ENCODE peak calls at places on chromosomes 1 and 21, in four cellular contexts. J, E, C and Q are unnamed samples.

GRCh38 chr1:231395051-231395995 is 26.8 kb downstream of the EGLN1 start:
- DNase-seq in J (peak; percentile 90), E (no peak), C (no peak), Q (peak; percentile 91)

GRCh38 chr1:28642056-28642846 is 616 bp downstream of the TAF12 start:
- DNase-seq in J (no peak), E (no peak), C (no peak), Q (no peak)

GRCh38 chr1:6638226-6638625 is 13.6 kb downstream of the THAP3 start:
- DNase-seq in J (no peak), E (no peak), C (no peak), Q (no peak)

GRCh38 chr1:77744576-77744975 is 15.1 kb downstream of the USP33 start:
- DNase-seq in J (peak; percentile 68), E (no peak), C (no peak), Q (peak; percentile 24)

GRCh38 chr1:1213153-1213918 is 617 bp downstream of the TNFRSF4 start:
- DNase-seq in J (no peak), E (peak; percentile 51), C (no peak), Q (no peak)

GRCh38 chr1:228664399-228664914 is 70.8 kb upstream of the RHOU start:
- DNase-seq in J (peak; percentile 76), E (peak; percentile 57), C (no peak), Q (peak; percentile 36)

GRCh38 chr1:232890340-232890953 is 60.0 kb upstream of the NTPCR start:
- DNase-seq in J (no peak), E (no peak), C (no peak), Q (no peak)

GRCh38 chr1:228118040-228118439 is 8.9 kb upstream of the MRPL55 start:
- DNase-seq in J (peak; percentile 51), E (no peak), C (no peak), Q (no peak)

GRCh38 chr1:64983110-64983509 is 16.8 kb upstream of the JAK1 start:
- DNase-seq in J (no peak), E (no peak), C (no peak), Q (peak; percentile 80)

GRCh38 chr1:5738911-5739462 is 253.2 kb downstream of the NPHP4 start:
- DNase-seq in J (no peak), E (no peak), C (no peak), Q (no peak)

GRCh38 chr1:112509005-112509659 is 367 bp downstream of the WNT2B start:
- DNase-seq in J (peak; percentile 83), E (no peak), C (no peak), Q (no peak)

GRCh38 chr1:32380061-32380460 is 14.2 kb downstream of the BSDC1 start:
- DNase-seq in J (no peak), E (no peak), C (no peak), Q (no peak)

GRCh38 chr1:178528219-178528962 is 15.5 kb downstream of the TEX35 start:
- DNase-seq in J (no peak), E (no peak), C (no peak), Q (no peak)

GRCh38 chr21:33362044-33362555 is 37.3 kb downstream of the IFNAR1 start:
- DNase-seq in J (peak; percentile 54), E (peak; percentile 56), C (no peak), Q (peak; percentile 45)

GRCh38 chr1:20112279-20113000 is 6.9 kb downstream of the PLA2G2D start:
- DNase-seq in J (no peak), E (no peak), C (no peak), Q (peak; percentile 36)

GRCh38 chr1:56072310-56072709 is 507.1 kb downstream of the PLPP3 start:
- DNase-seq in J (no peak), E (no peak), C (no peak), Q (no peak)

GRCh38 chr1:42453386-42453785 is 2.4 kb downstream of the ZMYND12 start:
- DNase-seq in J (no peak), E (no peak), C (no peak), Q (no peak)

GRCh38 chr1:22747021-22747734 is 36.5 kb downstream of the EPHB2 start:
- DNase-seq in J (no peak), E (no peak), C (no peak), Q (peak; percentile 32)

GRCh38 chr1:228092342-228093049 is 10.0 kb downstream of the ARF1 start:
- DNase-seq in J (no peak), E (no peak), C (no peak), Q (no peak)

GRCh38 chr1:186745531-186746146 is 65.4 kb upstream of the PTGS2 start:
- DNase-seq in J (no peak), E (no peak), C (no peak), Q (no peak)

GRCh38 chr1:217089239-217090014 is 366.2 kb upstream of the ESRRG start:
- DNase-seq in J (no peak), E (no peak), C (peak; percentile 36), Q (peak; percentile 21)

GRCh38 chr1:59917785-59918180 is 8.8 kb downstream of the CYP2J2 start:
- DNase-seq in J (no peak), E (no peak), C (no peak), Q (no peak)

GRCh38 chr1:59919742-59920141 is 6.8 kb downstream of the CYP2J2 start:
- DNase-seq in J (no peak), E (no peak), C (no peak), Q (no peak)

GRCh38 chr1:59917026-59917784 is 9.4 kb downstream of the CYP2J2 start:
- DNase-seq in J (no peak), E (no peak), C (peak; percentile 37), Q (no peak)

DNA sequence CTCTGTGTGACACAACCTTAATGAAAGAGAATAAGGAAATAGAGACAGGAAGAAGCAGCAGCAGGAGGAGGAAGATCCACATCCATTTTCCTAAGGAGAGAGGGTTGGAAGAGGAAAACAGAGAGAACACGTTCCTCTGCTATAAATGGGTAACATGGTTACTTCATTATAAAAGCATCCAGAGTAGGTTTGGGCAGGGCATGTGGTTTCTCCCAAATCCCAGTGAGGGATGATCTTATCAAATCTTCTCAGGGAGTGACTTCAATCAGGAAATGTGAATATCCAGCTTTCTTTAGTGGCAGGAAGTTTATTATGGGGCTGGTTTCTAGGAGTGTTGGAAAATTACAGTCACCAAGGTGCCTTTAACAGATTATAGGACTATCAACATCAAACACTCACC is 11.1 kb downstream of the CYP2J2 start:
- DNase-seq in J (peak; percentile 28), E (no peak), C (no peak), Q (peak; percentile 70)
- H3K27ac ChIP-seq in J (no peak overlapping the region), E (no peak overlapping the region), C (peak overlapping the region; percentile 100), Q (peak overlapping the region; percentile 54)

DNA sequence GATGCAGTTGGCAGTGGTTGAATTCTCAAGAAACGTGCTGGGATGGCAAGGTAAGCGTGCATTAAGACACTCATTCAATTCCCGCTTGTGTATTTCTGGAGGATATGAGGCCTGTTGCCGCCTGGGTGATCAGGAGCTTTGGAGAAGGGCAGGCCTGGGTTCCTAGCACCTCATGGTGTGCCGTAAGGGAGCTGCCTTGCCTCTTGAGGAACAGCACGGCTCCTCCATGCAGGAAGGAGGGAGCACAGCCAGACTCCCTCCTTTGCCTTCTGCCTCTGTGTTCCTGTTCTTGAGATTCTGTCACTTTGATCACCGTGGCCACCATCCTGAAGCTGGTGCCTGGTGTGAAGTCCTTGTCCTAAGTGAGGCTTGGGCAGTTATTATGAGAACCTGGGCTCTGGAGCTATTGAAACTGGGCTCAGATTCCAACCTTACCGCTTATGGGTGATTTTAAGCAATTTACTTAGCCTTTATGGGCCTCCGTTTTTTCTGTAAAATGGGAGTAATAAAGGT is 18.3 kb downstream of the SLFNL1 start:
- DNase-seq in J (no peak), E (no peak), C (no peak), Q (no peak)
- H3K27ac ChIP-seq in J (no peak overlapping the region), E (no peak overlapping the region), C (peak overlapping the region; percentile 49), Q (no peak overlapping the region)

DNA sequence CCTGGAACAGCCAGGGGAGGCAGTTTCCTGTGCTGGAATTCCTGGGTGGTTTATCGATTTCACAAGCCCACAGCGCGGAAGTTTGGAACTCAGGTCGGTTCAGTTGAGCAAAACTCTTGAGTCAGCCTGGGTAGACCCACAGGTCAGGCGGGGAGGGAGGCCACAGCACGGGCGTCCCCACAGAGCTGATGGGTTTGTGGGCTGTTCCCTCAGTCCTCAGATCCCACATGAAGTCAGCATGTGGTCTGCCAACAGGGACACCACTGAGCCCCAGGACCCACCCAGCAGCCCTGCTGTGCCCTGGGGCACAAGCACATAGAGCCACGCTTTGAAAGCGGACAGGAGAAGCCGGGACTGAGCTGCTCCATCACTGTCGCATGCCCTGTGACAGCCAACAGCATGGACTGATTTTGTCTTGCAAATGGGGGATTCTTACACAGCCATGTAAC is 17.4 kb downstream of the BMP8A start:
- DNase-seq in J (no peak), E (no peak), C (no peak), Q (no peak)
- H3K27ac ChIP-seq in J (no peak overlapping the region), E (no peak overlapping the region), C (no peak overlapping the region), Q (no peak overlapping the region)

GRCh38 chr21:34890258-34890723 is 158.8 kb downstream of the RUNX1 start:
- DNase-seq in J (no peak), E (no peak), C (no peak), Q (no peak)
- H3K27ac ChIP-seq in J (no peak overlapping the region), E (peak overlapping the region; percentile 84), C (no peak overlapping the region), Q (peak overlapping the region; percentile 94)

GRCh38 chr1:23930270-23930669 is 17.1 kb upstream of the CNR2 start:
- DNase-seq in J (no peak), E (no peak), C (no peak), Q (no peak)
- H3K27ac ChIP-seq in J (no peak overlapping the region), E (no peak overlapping the region), C (no peak overlapping the region), Q (no peak overlapping the region)

GRCh38 chr1:205637854-205638468 is 6.2 kb upstream of the ELK4 start:
- DNase-seq in J (no peak), E (no peak), C (no peak), Q (no peak)
- H3K27ac ChIP-seq in J (no peak overlapping the region), E (no peak overlapping the region), C (no peak overlapping the region), Q (no peak overlapping the region)

GRCh38 chr1:93846151-93846928 is 32.7 kb downstream of the DNTTIP2 start:
- DNase-seq in J (peak; percentile 91), E (peak; percentile 74), C (peak; percentile 56), Q (peak; percentile 77)

GRCh38 chr1:93845554-93846150 is 33.4 kb downstream of the DNTTIP2 start:
- DNase-seq in J (peak; percentile 96), E (no peak), C (no peak), Q (peak; percentile 91)

GRCh38 chr1:93842750-93843500 is 36.1 kb downstream of the DNTTIP2 start:
- DNase-seq in J (no peak), E (no peak), C (no peak), Q (no peak)

GRCh38 chr1:93841771-93842170 is 37.2 kb downstream of the DNTTIP2 start:
- DNase-seq in J (no peak), E (no peak), C (no peak), Q (no peak)

GRCh38 chr1:93844262-93845045 is 34.6 kb downstream of the DNTTIP2 start:
- DNase-seq in J (peak; percentile 94), E (no peak), C (no peak), Q (peak; percentile 40)
- H3K27ac ChIP-seq in J (no peak overlapping the region), E (no peak overlapping the region), C (peak overlapping the region; percentile 65), Q (no peak overlapping the region)

DNA sequence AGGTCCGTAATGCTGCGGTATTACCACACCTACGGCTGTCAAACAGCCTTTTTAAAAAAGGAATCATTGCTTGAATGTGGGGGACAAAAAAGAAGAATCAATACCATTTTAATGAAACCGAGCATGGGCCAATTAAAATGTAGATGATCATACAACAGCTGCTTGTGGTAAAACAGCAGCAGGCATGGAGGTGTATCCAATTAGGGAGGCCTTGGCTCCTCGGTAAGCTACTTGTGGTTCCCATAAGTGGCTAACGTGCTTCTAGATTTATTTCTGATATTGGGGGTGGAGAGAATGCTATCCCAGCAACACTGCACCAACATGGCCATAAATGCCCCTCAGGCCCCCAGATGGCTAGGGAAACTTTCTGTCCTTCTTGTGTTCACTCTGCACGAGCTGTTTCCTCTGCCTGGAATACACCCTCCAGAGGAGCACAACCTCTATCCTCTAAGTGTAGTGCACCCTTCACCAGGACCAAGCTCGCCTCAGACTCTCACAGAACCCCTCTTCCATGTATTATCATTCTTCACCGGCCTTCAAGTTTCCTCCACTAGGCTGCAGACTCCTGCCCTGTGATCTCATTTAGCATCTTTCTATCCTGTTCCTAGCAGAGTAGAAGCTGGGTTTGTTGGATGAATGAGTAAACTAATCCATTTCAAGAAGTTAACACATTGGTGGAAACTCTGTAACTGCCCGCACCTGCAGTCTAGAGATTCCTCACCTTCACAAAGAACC is 1.6 kb downstream of the PTPN14 start:
- DNase-seq in J (peak; percentile 74), E (no peak), C (no peak), Q (no peak)
- H3K27ac ChIP-seq in J (peak overlapping the region; percentile 99), E (no peak overlapping the region), C (no peak overlapping the region), Q (peak overlapping the region; percentile 91)